ENCODE peak calls at places on chromosomes 1 and 21, in eight cellular contexts. J is AG09319; C is K562; U is M059J; E is CD4-positive, CD25-positive, alpha-beta regulatory T cell; P is smooth muscle cell of the brain vasculature; Y is Right ventricle myocardium inferior; S is non-pigmented ciliary epithelial cell. Q is an unnamed sample.
A peak's percentile ranks its signal among the peaks of the same experiment; 100 is the strongest.

GRCh38 chr1:182614796-182615451 is 10.7 kb upstream of the RGS16 start:
- DNase-seq in Y (peak; percentile 93), U (peak; percentile 86), E (peak; percentile 60), P (no peak), C (peak; percentile 27), S (no peak), J (peak; percentile 67), Q (peak; percentile 57)

GRCh38 chr1:187074445-187075045 is 245.8 kb downstream of the PLA2G4A start:
- DNase-seq in U (no peak), J (no peak), E (no peak), Y (no peak), P (no peak), C (no peak), S (no peak), Q (no peak)

GRCh38 chr1:37809942-37810341 is 1.9 kb upstream of the YRDC start:
- DNase-seq in P (no peak), U (no peak), C (no peak), J (no peak), E (no peak), Y (no peak), S (no peak), Q (no peak)

GRCh38 chr21:32712043-32712442 is 15.8 kb downstream of the SYNJ1 start:
- DNase-seq in C (no peak), E (peak; percentile 61), P (no peak), J (no peak), U (peak; percentile 11), S (no peak), Y (no peak), Q (no peak)

GRCh38 chr1:47387921-47388509 is 28.1 kb upstream of the FOXE3 start:
- DNase-seq in E (no peak), U (no peak), P (no peak), S (no peak), C (no peak), J (peak; percentile 75), Y (no peak), Q (no peak)

GRCh38 chr1:64536217-64536835 is 66.4 kb downstream of the CACHD1 start:
- DNase-seq in J (no peak), P (no peak), C (no peak), E (no peak), U (peak; percentile 17), Y (no peak), S (no peak), Q (no peak)

GRCh38 chr1:22208265-22208972 is 65.5 kb upstream of the WNT4 start:
- DNase-seq in J (no peak), S (no peak), C (peak; percentile 75), E (no peak), U (no peak), Y (no peak), P (no peak), Q (no peak)

GRCh38 chr1:47710075-47711071 is 272.5 kb downstream of the FOXD2 start:
- DNase-seq in C (peak; percentile 95), P (no peak), U (peak; percentile 40), J (no peak), E (peak; percentile 46), Y (peak; percentile 87), S (no peak), Q (no peak)

GRCh38 chr1:227447531-227447990 is 115.8 kb upstream of the ZNF678 start:
- DNase-seq in P (no peak), U (no peak), Y (peak; percentile 71), S (no peak), J (no peak), E (no peak), C (no peak), Q (peak; percentile 5)

GRCh38 chr1:9653195-9653782 is 1.8 kb downstream of the PIK3CD start:
- DNase-seq in P (no peak), U (no peak), S (no peak), E (peak; percentile 50), C (no peak), J (no peak), Y (no peak), Q (no peak)

GRCh38 chr1:234348964-234349363 is 24.3 kb upstream of the COA6 start:
- DNase-seq in P (no peak), J (no peak), U (no peak), E (no peak), S (no peak), C (no peak), Y (no peak), Q (no peak)

GRCh38 chr1:39116868-39117728 is 87.4 kb upstream of the MACF1 start:
- DNase-seq in Y (no peak), C (peak; percentile 48), P (no peak), J (no peak), E (no peak), S (no peak), U (peak; percentile 90), Q (no peak)

GRCh38 chr21:16551101-16551695 is 821.4 kb downstream of the USP25 start:
- DNase-seq in C (no peak), P (no peak), J (no peak), U (peak; percentile 54), Y (peak; percentile 15), S (no peak), E (no peak), Q (no peak)

GRCh38 chr21:17793675-17794123 is 25.5 kb downstream of the C21orf91 start:
- DNase-seq in Y (no peak), P (no peak), E (peak; percentile 68), U (peak; percentile 54), S (peak; percentile 1), C (no peak), J (peak; percentile 22), Q (no peak)

GRCh38 chr21:35223480-35224156 is 174.5 kb upstream of the RUNX1 start:
- DNase-seq in J (no peak), Y (no peak), E (no peak), C (no peak), U (peak; percentile 78), P (no peak), S (no peak), Q (no peak)

GRCh38 chr1:93847811-93848288 is 31.2 kb downstream of the DNTTIP2 start:
- DNase-seq in J (no peak), E (peak; percentile 74), Y (peak; percentile 84), S (no peak), C (peak; percentile 71), U (peak; percentile 73), P (no peak), Q (no peak)

GRCh38 chr1:13731897-13732296 is 31.9 kb downstream of the PRDM2 start:
- DNase-seq in J (no peak), Y (no peak), P (no peak), S (no peak), E (peak; percentile 10), C (no peak), U (no peak), Q (no peak)

GRCh38 chr21:38631676-38632075 is 133.4 kb upstream of the ERG start:
- DNase-seq in Y (no peak), E (no peak), U (peak; percentile 76), P (no peak), C (no peak), S (no peak), J (no peak), Q (peak; percentile 41)

GRCh38 chr1:44222397-44223334 is 9.4 kb downstream of the DMAP1 start:
- DNase-seq in J (no peak), E (no peak), P (no peak), U (no peak), S (no peak), Y (no peak), C (no peak), Q (no peak)

Q was measured in AG09309.